ENCODE peak calls at places on chromosomes 11 and 22, in seven cellular contexts. One of them, this sample, is unnamed.

GRCh38 chr22:33000342-33001280 is 57.6 kb downstream of the SYN3 start:
- DNase-seq in nephron progenitor cell: peak; percentile 85
- DNase-seq in WERI-Rb-1: peak; percentile 63
- DNase-seq in cardiac muscle cell: peak; percentile 66
- DNase-seq in PC-9: peak; percentile 60
- DNase-seq in type B pancreatic cell: peak; percentile 86
- DNase-seq in progenitor cell of endocrine pancreas: peak; percentile 63
- DNase-seq in this sample: peak; percentile 71

GRCh38 chr22:26461188-26461810 is 22.3 kb downstream of the HPS4 start:
- DNase-seq in nephron progenitor cell: peak; percentile 88
- DNase-seq in WERI-Rb-1: peak; percentile 92
- DNase-seq in cardiac muscle cell: peak; percentile 45
- DNase-seq in PC-9: peak; percentile 16
- DNase-seq in type B pancreatic cell: no peak
- DNase-seq in progenitor cell of endocrine pancreas: peak; percentile 62
- DNase-seq in this sample: peak; percentile 71

GRCh38 chr11:74989269-74989655 is 529 bp downstream of the NEU3 start:
- DNase-seq in nephron progenitor cell: no peak
- DNase-seq in WERI-Rb-1: no peak
- DNase-seq in cardiac muscle cell: no peak
- DNase-seq in PC-9: no peak
- DNase-seq in type B pancreatic cell: no peak
- DNase-seq in progenitor cell of endocrine pancreas: no peak
- DNase-seq in this sample: peak; percentile 4

GRCh38 chr11:117391181-117391580 is 63.5 kb downstream of the CEP164 start:
- DNase-seq in nephron progenitor cell: no peak
- DNase-seq in WERI-Rb-1: no peak
- DNase-seq in cardiac muscle cell: no peak
- DNase-seq in PC-9: no peak
- DNase-seq in type B pancreatic cell: no peak
- DNase-seq in progenitor cell of endocrine pancreas: no peak
- DNase-seq in this sample: no peak

GRCh38 chr11:33262016-33262638 is 4.9 kb downstream of the HIPK3 start:
- DNase-seq in nephron progenitor cell: no peak
- DNase-seq in WERI-Rb-1: no peak
- DNase-seq in cardiac muscle cell: peak; percentile 27
- DNase-seq in PC-9: no peak
- DNase-seq in type B pancreatic cell: no peak
- DNase-seq in progenitor cell of endocrine pancreas: no peak
- DNase-seq in this sample: no peak

GRCh38 chr11:92828576-92828975 is 140.9 kb upstream of the MTNR1B start:
- DNase-seq in nephron progenitor cell: peak; percentile 10
- DNase-seq in WERI-Rb-1: no peak
- DNase-seq in cardiac muscle cell: no peak
- DNase-seq in PC-9: no peak
- DNase-seq in type B pancreatic cell: no peak
- DNase-seq in progenitor cell of endocrine pancreas: no peak
- DNase-seq in this sample: no peak

GRCh38 chr11:47991266-47991830 is 11.0 kb downstream of the PTPRJ start:
- DNase-seq in nephron progenitor cell: no peak
- DNase-seq in WERI-Rb-1: peak; percentile 66
- DNase-seq in cardiac muscle cell: no peak
- DNase-seq in PC-9: peak; percentile 70
- DNase-seq in type B pancreatic cell: no peak
- DNase-seq in progenitor cell of endocrine pancreas: no peak
- DNase-seq in this sample: peak; percentile 72

GRCh38 chr11:129418039-129418438 is 42.4 kb downstream of the BARX2 start:
- DNase-seq in nephron progenitor cell: no peak
- DNase-seq in WERI-Rb-1: no peak
- DNase-seq in cardiac muscle cell: no peak
- DNase-seq in PC-9: no peak
- DNase-seq in type B pancreatic cell: no peak
- DNase-seq in progenitor cell of endocrine pancreas: no peak
- DNase-seq in this sample: peak; percentile 42

GRCh38 chr11:111735262-111736116 is 30.7 kb downstream of the PPP2R1B start:
- DNase-seq in nephron progenitor cell: peak; percentile 26
- DNase-seq in WERI-Rb-1: no peak
- DNase-seq in cardiac muscle cell: peak; percentile 98
- DNase-seq in PC-9: peak; percentile 84
- DNase-seq in type B pancreatic cell: no peak
- DNase-seq in progenitor cell of endocrine pancreas: no peak
- DNase-seq in this sample: no peak

GRCh38 chr22:49320714-49321476 is 506.8 kb downstream of the BRD1 start:
- DNase-seq in nephron progenitor cell: no peak
- DNase-seq in WERI-Rb-1: no peak
- DNase-seq in cardiac muscle cell: no peak
- DNase-seq in PC-9: no peak
- DNase-seq in type B pancreatic cell: peak; percentile 55
- DNase-seq in progenitor cell of endocrine pancreas: no peak
- DNase-seq in this sample: no peak

GRCh38 chr11:71342951-71343827 is 90.8 kb upstream of the SHANK2 start:
- DNase-seq in nephron progenitor cell: peak; percentile 63
- DNase-seq in WERI-Rb-1: peak; percentile 80
- DNase-seq in cardiac muscle cell: peak; percentile 41
- DNase-seq in PC-9: peak; percentile 53
- DNase-seq in type B pancreatic cell: no peak
- DNase-seq in progenitor cell of endocrine pancreas: peak; percentile 54
- DNase-seq in this sample: peak; percentile 76

GRCh38 chr11:41660585-41660984 is 201.1 kb upstream of the LRRC4C start:
- DNase-seq in nephron progenitor cell: no peak
- DNase-seq in WERI-Rb-1: peak; percentile 10
- DNase-seq in cardiac muscle cell: no peak
- DNase-seq in PC-9: no peak
- DNase-seq in type B pancreatic cell: no peak
- DNase-seq in progenitor cell of endocrine pancreas: no peak
- DNase-seq in this sample: no peak
- TF ChIP-seq CTCF in nephron progenitor cell: no peak
- TF ChIP-seq CTCF in WERI-Rb-1: peak; percentile 41
- TF ChIP-seq CTCF in cardiac muscle cell: no peak
- TF ChIP-seq CTCF in PC-9: peak; percentile 46
- TF ChIP-seq CTCF in type B pancreatic cell: peak; percentile 55
- TF ChIP-seq CTCF in progenitor cell of endocrine pancreas: peak; percentile 14
- TF ChIP-seq CTCF in this sample: no peak

GRCh38 chr11:123477205-123477907 is 47.3 kb downstream of the GRAMD1B start:
- DNase-seq in nephron progenitor cell: no peak
- DNase-seq in WERI-Rb-1: no peak
- DNase-seq in cardiac muscle cell: no peak
- DNase-seq in PC-9: no peak
- DNase-seq in type B pancreatic cell: no peak
- DNase-seq in progenitor cell of endocrine pancreas: no peak
- DNase-seq in this sample: no peak

GRCh38 chr11:123480290-123480815 is 50.3 kb downstream of the GRAMD1B start:
- DNase-seq in nephron progenitor cell: no peak
- DNase-seq in WERI-Rb-1: no peak
- DNase-seq in cardiac muscle cell: no peak
- DNase-seq in PC-9: no peak
- DNase-seq in type B pancreatic cell: no peak
- DNase-seq in progenitor cell of endocrine pancreas: no peak
- DNase-seq in this sample: no peak

GRCh38 chr11:123479048-123479837 is 49.2 kb downstream of the GRAMD1B start:
- DNase-seq in nephron progenitor cell: no peak
- DNase-seq in WERI-Rb-1: no peak
- DNase-seq in cardiac muscle cell: no peak
- DNase-seq in PC-9: no peak
- DNase-seq in type B pancreatic cell: no peak
- DNase-seq in progenitor cell of endocrine pancreas: no peak
- DNase-seq in this sample: no peak

GRCh38 chr11:123475478-123475877 is 45.4 kb downstream of the GRAMD1B start:
- DNase-seq in nephron progenitor cell: peak; percentile 16
- DNase-seq in WERI-Rb-1: peak; percentile 67
- DNase-seq in cardiac muscle cell: peak; percentile 65
- DNase-seq in PC-9: no peak
- DNase-seq in type B pancreatic cell: no peak
- DNase-seq in progenitor cell of endocrine pancreas: no peak
- DNase-seq in this sample: no peak

DNA sequence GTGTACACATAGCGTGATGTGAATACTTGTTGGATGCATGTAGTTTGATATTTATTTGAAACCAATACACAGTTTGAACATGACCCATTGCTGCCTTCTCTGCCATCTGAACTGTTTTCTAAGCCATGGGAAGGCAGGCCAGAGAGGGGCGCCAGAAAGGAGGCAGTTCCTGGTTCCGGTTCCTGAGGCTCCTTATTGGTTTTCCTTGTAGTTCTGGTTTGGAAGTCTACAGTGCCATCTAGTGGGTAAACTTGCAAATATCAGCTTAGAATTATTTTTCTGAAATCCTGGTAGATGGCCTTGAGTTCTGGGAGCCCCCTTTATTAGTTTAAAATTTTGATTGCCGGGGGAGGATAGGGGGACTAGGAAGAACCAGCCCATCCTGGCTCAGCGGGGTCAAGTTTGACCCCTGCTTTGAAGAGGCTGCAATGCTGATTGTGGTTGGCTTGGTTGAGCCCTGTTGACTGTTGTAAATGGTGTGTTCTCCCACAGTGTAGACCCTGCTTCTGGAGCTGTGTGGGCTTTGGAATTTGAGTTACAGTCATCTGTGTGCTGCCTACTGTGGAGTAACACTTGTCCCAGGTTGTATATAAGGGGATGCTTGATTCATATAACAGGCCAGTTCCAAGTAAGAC is 48.4 kb downstream of the GRAMD1B start:
- DNase-seq in nephron progenitor cell: peak; percentile 50
- DNase-seq in WERI-Rb-1: peak; percentile 79
- DNase-seq in cardiac muscle cell: peak; percentile 89
- DNase-seq in PC-9: peak; percentile 38
- DNase-seq in type B pancreatic cell: no peak
- DNase-seq in progenitor cell of endocrine pancreas: no peak
- DNase-seq in this sample: peak; percentile 30
- TF ChIP-seq CTCF in nephron progenitor cell: peak; percentile 64
- TF ChIP-seq CTCF in WERI-Rb-1: peak; percentile 60
- TF ChIP-seq CTCF in cardiac muscle cell: peak; percentile 69
- TF ChIP-seq CTCF in PC-9: peak; percentile 88
- TF ChIP-seq CTCF in type B pancreatic cell: peak; percentile 87
- TF ChIP-seq CTCF in progenitor cell of endocrine pancreas: peak; percentile 79
- TF ChIP-seq CTCF in this sample: no peak

GRCh38 chr11:61474234-61474633 is 34.3 kb upstream of the LRRC10B start:
- DNase-seq in nephron progenitor cell: no peak
- DNase-seq in WERI-Rb-1: no peak
- DNase-seq in cardiac muscle cell: peak; percentile 32
- DNase-seq in PC-9: no peak
- DNase-seq in type B pancreatic cell: no peak
- DNase-seq in progenitor cell of endocrine pancreas: no peak
- DNase-seq in this sample: no peak

GRCh38 chr11:61475433-61475832 is 33.1 kb upstream of the LRRC10B start:
- DNase-seq in nephron progenitor cell: no peak
- DNase-seq in WERI-Rb-1: no peak
- DNase-seq in cardiac muscle cell: no peak
- DNase-seq in PC-9: no peak
- DNase-seq in type B pancreatic cell: no peak
- DNase-seq in progenitor cell of endocrine pancreas: no peak
- DNase-seq in this sample: no peak

GRCh38 chr11:61477734-61478148 is 30.8 kb upstream of the LRRC10B start:
- DNase-seq in nephron progenitor cell: peak; percentile 84
- DNase-seq in WERI-Rb-1: peak; percentile 54
- DNase-seq in cardiac muscle cell: no peak
- DNase-seq in PC-9: peak; percentile 50
- DNase-seq in type B pancreatic cell: no peak
- DNase-seq in progenitor cell of endocrine pancreas: peak; percentile 72
- DNase-seq in this sample: peak; percentile 60

GRCh38 chr11:61480261-61480660 is 28.3 kb upstream of the LRRC10B start:
- DNase-seq in nephron progenitor cell: no peak
- DNase-seq in WERI-Rb-1: no peak
- DNase-seq in cardiac muscle cell: no peak
- DNase-seq in PC-9: no peak
- DNase-seq in type B pancreatic cell: no peak
- DNase-seq in progenitor cell of endocrine pancreas: no peak
- DNase-seq in this sample: no peak

GRCh38 chr11:61477126-61477525 is 31.4 kb upstream of the LRRC10B start:
- DNase-seq in nephron progenitor cell: no peak
- DNase-seq in WERI-Rb-1: no peak
- DNase-seq in cardiac muscle cell: no peak
- DNase-seq in PC-9: no peak
- DNase-seq in type B pancreatic cell: no peak
- DNase-seq in progenitor cell of endocrine pancreas: no peak
- DNase-seq in this sample: no peak
- TF ChIP-seq CTCF in nephron progenitor cell: no peak
- TF ChIP-seq CTCF in WERI-Rb-1: no peak
- TF ChIP-seq CTCF in cardiac muscle cell: no peak
- TF ChIP-seq CTCF in PC-9: no peak
- TF ChIP-seq CTCF in type B pancreatic cell: no peak
- TF ChIP-seq CTCF in progenitor cell of endocrine pancreas: no peak
- TF ChIP-seq CTCF in this sample: no peak

GRCh38 chr11:64226507-64227051 is 505 bp downstream of the NUDT22 start:
- DNase-seq in nephron progenitor cell: no peak
- DNase-seq in WERI-Rb-1: peak; percentile 45
- DNase-seq in cardiac muscle cell: no peak
- DNase-seq in PC-9: peak; percentile 66
- DNase-seq in type B pancreatic cell: no peak
- DNase-seq in progenitor cell of endocrine pancreas: no peak
- DNase-seq in this sample: peak; percentile 44

GRCh38 chr11:64224891-64225607 is 937 bp downstream of the TRPT1 start:
- DNase-seq in nephron progenitor cell: no peak
- DNase-seq in WERI-Rb-1: no peak
- DNase-seq in cardiac muscle cell: no peak
- DNase-seq in PC-9: no peak
- DNase-seq in type B pancreatic cell: no peak
- DNase-seq in progenitor cell of endocrine pancreas: no peak
- DNase-seq in this sample: no peak

GRCh38 chr11:64224151-64224890 is 1.7 kb downstream of the TRPT1 start:
- DNase-seq in nephron progenitor cell: no peak
- DNase-seq in WERI-Rb-1: no peak
- DNase-seq in cardiac muscle cell: no peak
- DNase-seq in PC-9: no peak
- DNase-seq in type B pancreatic cell: no peak
- DNase-seq in progenitor cell of endocrine pancreas: no peak
- DNase-seq in this sample: no peak

GRCh38 chr11:64227405-64227956 is 1.4 kb downstream of the NUDT22 start:
- DNase-seq in nephron progenitor cell: no peak
- DNase-seq in WERI-Rb-1: no peak
- DNase-seq in cardiac muscle cell: peak; percentile 36
- DNase-seq in PC-9: no peak
- DNase-seq in type B pancreatic cell: no peak
- DNase-seq in progenitor cell of endocrine pancreas: no peak
- DNase-seq in this sample: no peak

DNA sequence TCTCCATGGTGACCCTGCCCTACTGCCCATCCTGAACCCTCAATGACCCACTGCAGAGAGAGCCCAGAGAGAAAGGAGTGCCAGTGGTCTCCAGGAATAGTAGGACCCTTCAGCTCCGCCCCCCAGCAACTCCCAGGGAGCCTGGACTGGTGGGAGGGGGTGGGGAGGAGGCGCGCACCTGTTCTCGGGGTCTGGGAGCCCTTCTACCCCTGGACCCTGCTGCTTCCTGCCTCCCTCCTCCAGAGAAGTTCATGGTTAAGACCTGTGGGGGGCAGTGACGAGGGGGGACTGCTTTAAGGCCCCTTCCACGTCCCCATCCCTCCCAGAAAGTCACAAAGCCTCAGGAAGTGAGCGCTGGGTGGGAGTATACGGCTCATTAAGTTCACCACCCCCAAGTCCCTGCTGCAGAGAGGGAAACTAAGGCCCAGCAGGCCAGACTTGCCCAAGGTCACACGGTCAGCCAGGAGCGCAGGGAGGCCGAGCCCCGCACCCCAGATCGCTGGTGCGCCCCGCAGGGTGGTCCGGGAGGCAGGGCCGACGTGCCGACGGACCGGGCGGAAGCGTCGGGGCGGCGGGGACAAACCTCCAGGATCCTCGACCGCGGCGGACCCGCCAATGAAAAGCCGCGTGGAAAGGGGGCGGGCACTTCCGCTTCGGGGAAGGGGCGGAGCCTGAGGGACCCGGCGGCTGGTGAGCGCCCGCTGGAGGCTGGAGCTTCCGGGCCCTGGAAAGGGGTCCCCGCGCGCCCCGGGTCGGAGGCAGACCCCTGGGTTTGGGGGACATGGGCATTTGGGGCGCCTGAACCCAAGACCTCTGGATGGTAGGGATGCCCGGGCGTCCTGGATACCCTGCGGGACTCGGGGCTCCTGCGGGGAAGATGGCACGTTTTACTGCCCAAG is at the start of the genes NUDT22 and TRPT1:
- DNase-seq in nephron progenitor cell: peak; percentile 96
- DNase-seq in WERI-Rb-1: peak; percentile 91
- DNase-seq in cardiac muscle cell: peak; percentile 80
- DNase-seq in PC-9: peak; percentile 95
- DNase-seq in type B pancreatic cell: peak; percentile 93
- DNase-seq in progenitor cell of endocrine pancreas: peak; percentile 87
- DNase-seq in this sample: peak; percentile 94
- TF ChIP-seq CTCF in nephron progenitor cell: peak; percentile 18
- TF ChIP-seq CTCF in WERI-Rb-1: peak; percentile 24
- TF ChIP-seq CTCF in cardiac muscle cell: peak; percentile 24
- TF ChIP-seq CTCF in PC-9: peak; percentile 47
- TF ChIP-seq CTCF in type B pancreatic cell: peak; percentile 46
- TF ChIP-seq CTCF in progenitor cell of endocrine pancreas: peak; percentile 39
- TF ChIP-seq CTCF in this sample: peak; percentile 38

This sample was measured in Calu3.